ENCODE peak calls at places on chromosome 4, in five cellular contexts. S, W, H, V and A are unnamed samples.

GRCh38 chr4:37873383-37873782 is 17.5 kb upstream of the TBC1D1 start:
- DNase-seq in S (no peak), W (no peak), H (no peak), V (peak; percentile 39), A (peak; percentile 1)

GRCh38 chr4:76752911-76753494 is 144.9 kb downstream of the SOWAHB start:
- DNase-seq in S (no peak), W (no peak), H (no peak), V (no peak), A (no peak)

GRCh38 chr4:118752551-118752950 is 67.4 kb downstream of the METTL14 start:
- DNase-seq in S (no peak), W (no peak), H (no peak), V (no peak), A (no peak)

GRCh38 chr4:2723751-2724150 is 32.4 kb downstream of the TNIP2 start:
- DNase-seq in S (peak; percentile 30), W (no peak), H (no peak), V (no peak), A (no peak)

GRCh38 chr4:168483786-168484185 is 3.5 kb upstream of the DDX60L start:
- DNase-seq in S (no peak), W (no peak), H (no peak), V (no peak), A (no peak)

GRCh38 chr4:84573738-84574720 is 8.9 kb upstream of the CDS1 start:
- DNase-seq in S (no peak), W (no peak), H (no peak), V (no peak), A (no peak)

GRCh38 chr4:112857461-112857860 is 192.0 kb upstream of the ANK2 start:
- DNase-seq in S (no peak), W (peak; percentile 50), H (no peak), V (no peak), A (no peak)

GRCh38 chr4:69591374-69591773 is 48.1 kb downstream of the UGT2A2 start:
- DNase-seq in S (no peak), W (no peak), H (no peak), V (no peak), A (no peak)

GRCh38 chr4:128341634-128342033 is 54.0 kb upstream of the PGRMC2 start:
- DNase-seq in S (no peak), W (no peak), H (no peak), V (no peak), A (no peak)

GRCh38 chr4:40842318-40842717 is 92.6 kb downstream of the NSUN7 start:
- DNase-seq in S (peak; percentile 63), W (peak; percentile 23), H (no peak), V (no peak), A (peak; percentile 69)

GRCh38 chr4:37889849-37890500 is 909 bp upstream of the TBC1D1 start:
- DNase-seq in S (no peak), W (peak; percentile 45), H (no peak), V (no peak), A (no peak)

GRCh38 chr4:8195431-8195830 is 3.7 kb upstream of the SH3TC1 start:
- DNase-seq in S (no peak), W (no peak), H (no peak), V (no peak), A (no peak)

GRCh38 chr4:101953949-101954348 is 163.4 kb downstream of the BANK1 start:
- DNase-seq in S (no peak), W (no peak), H (no peak), V (no peak), A (no peak)

GRCh38 chr4:109877400-109877799 is 29.5 kb downstream of the LRIT3 start:
- DNase-seq in S (no peak), W (no peak), H (no peak), V (no peak), A (no peak)

GRCh38 chr4:139866270-139866962 is 200.8 kb downstream of the MGST2 start:
- DNase-seq in S (no peak), W (no peak), H (no peak), V (no peak), A (no peak)

GRCh38 chr4:128737098-128737513 is 72.4 kb upstream of the JADE1 start:
- DNase-seq in S (no peak), W (no peak), H (no peak), V (no peak), A (no peak)

GRCh38 chr4:17085416-17085815 is 187.0 kb upstream of the LDB2 start:
- DNase-seq in S (no peak), W (no peak), H (no peak), V (no peak), A (no peak)

GRCh38 chr4:76654796-76655195 is 219.8 kb downstream of the SHROOM3 start:
- DNase-seq in S (no peak), W (no peak), H (no peak), V (no peak), A (no peak)

GRCh38 chr4:76251448-76252270 is at the start of gene FAM47E:
- DNase-seq in S (peak; percentile 91), W (peak; percentile 45), H (peak; percentile 11), V (no peak), A (peak; percentile 93)

GRCh38 chr4:832536-832935 is 6.6 kb upstream of the CPLX1 start:
- DNase-seq in S (no peak), W (no peak), H (no peak), V (no peak), A (no peak)

GRCh38 chr4:37973481-37973880 is 13.3 kb downstream of the PTTG2 start:
- DNase-seq in S (no peak), W (no peak), H (no peak), V (no peak), A (no peak)

GRCh38 chr4:74583066-74583700 is 138.2 kb downstream of the AREG start:
- DNase-seq in S (no peak), W (no peak), H (no peak), V (no peak), A (no peak)

GRCh38 chr4:56028165-56028564 is 79.4 kb downstream of the CEP135 start:
- DNase-seq in S (no peak), W (no peak), H (no peak), V (no peak), A (no peak)

GRCh38 chr4:177315767-177316490 is 6.3 kb downstream of the NEIL3 start:
- DNase-seq in S (no peak), W (no peak), H (no peak), V (no peak), A (no peak)